ENCODE peak calls at places on chromosomes 12 and 14, in four cellular contexts. I, O, C and U are unnamed samples.

GRCh38 chr12:11718768-11719253 is 69.3 kb downstream of the ETV6 start:
- DNase-seq in I (no peak), O (no peak), C (no peak), U (peak)

GRCh38 chr12:57162541-57163125 is 15.2 kb upstream of the LRP1-AS start:
- DNase-seq in I (no peak), C (no peak), O (no peak), U (no peak)

GRCh38 chr12:96140110-96140509 is 54.1 kb upstream of the ELK3 start:
- DNase-seq in C (no peak), O (no peak), I (no peak), U (peak)

GRCh38 chr12:71760471-71760870 is 5.8 kb downstream of the RAB21 start:
- DNase-seq in O (no peak), I (no peak), C (no peak), U (no peak)

GRCh38 chr14:29037428-29037827 is 270.8 kb downstream of the FOXG1 start:
- DNase-seq in O (no peak), C (no peak), I (no peak), U (peak)

GRCh38 chr12:66836623-66837310 is 157.9 kb upstream of the GRIP1 start:
- DNase-seq in C (no peak), I (no peak), O (no peak), U (no peak)

GRCh38 chr12:29726321-29726692 is 57.4 kb downstream of the TMTC1 start:
- DNase-seq in O (no peak), I (no peak), C (no peak), U (peak)

GRCh38 chr12:57430117-57430930 is 519 bp downstream of the R3HDM2 start:
- DNase-seq in I (no peak), C (no peak), O (peak), U (peak)

GRCh38 chr14:77099425-77100167 is 1.5 kb downstream of the CIPC start:
- DNase-seq in O (no peak), C (no peak), I (no peak), U (peak)

GRCh38 chr14:54220697-54221431 is 175.9 kb upstream of the CDKN3 start:
- DNase-seq in C (no peak), O (no peak), I (no peak), U (no peak)

GRCh38 chr12:71164877-71165197 is 7.0 kb upstream of the TSPAN8 start:
- DNase-seq in I (no peak), O (no peak), C (no peak), U (no peak)

GRCh38 chr14:105087963-105088811 is 23.0 kb upstream of the GPR132 start:
- DNase-seq in I (no peak), C (no peak), O (peak), U (peak)

GRCh38 chr14:27528328-27528727 is 930.5 kb upstream of the NOVA1 start:
- DNase-seq in O (no peak), I (no peak), C (no peak), U (no peak)

GRCh38 chr12:128671528-128672042 is 152.2 kb downstream of the SLC15A4 start:
- DNase-seq in O (no peak), C (no peak), I (no peak), U (no peak)

GRCh38 chr14:67815573-67816235 is 686 bp downstream of the ZFYVE26 start:
- DNase-seq in O (no peak), I (no peak), C (no peak), U (peak)

GRCh38 chr12:113610698-113611097 is 139.0 kb upstream of the LHX5 start:
- DNase-seq in C (no peak), O (no peak), I (no peak), U (no peak)

GRCh38 chr12:16349132-16349463 is 1.7 kb downstream of the MGST1 start:
- DNase-seq in I (no peak), C (no peak), O (peak), U (peak)

GRCh38 chr12:118103231-118103600 is 595 bp downstream of the VSIG10 start:
- DNase-seq in O (no peak), C (no peak), I (no peak), U (peak)

GRCh38 chr12:63928305-63928704 is 83.8 kb downstream of the SRGAP1 start:
- DNase-seq in O (no peak), I (no peak), C (no peak), U (no peak)

GRCh38 chr14:69291891-69292586 is 32.1 kb downstream of the GALNT16 start:
- DNase-seq in C (no peak), O (no peak), I (no peak), U (no peak)

GRCh38 chr14:87049886-87050820 is 942.8 kb downstream of the GALC start:
- DNase-seq in I (peak), C (no peak), O (peak), U (peak)

GRCh38 chr12:91613223-91613779 is 430.7 kb upstream of the DCN start:
- DNase-seq in I (no peak), C (no peak), O (no peak), U (no peak)

GRCh38 chr14:102772781-102773570 is 4.3 kb upstream of the TRAF3 start:
- DNase-seq in C (no peak), I (peak), O (no peak), U (no peak)

GRCh38 chr12:96192926-96193573 is 1.1 kb upstream of the ELK3 start:
- DNase-seq in O (no peak), I (no peak), C (no peak), U (no peak)

GRCh38 chr12:117587646-117588287 is 226.3 kb upstream of the NOS1 start:
- DNase-seq in C (no peak), I (peak), O (peak), U (no peak)

GRCh38 chr12:104704224-104704623 is 247.5 kb downstream of the CHST11 start:
- DNase-seq in O (no peak), I (no peak), C (no peak), U (no peak)

GRCh38 chr12:104701301-104701700 is 244.6 kb downstream of the CHST11 start:
- DNase-seq in O (no peak), C (no peak), I (no peak), U (no peak)

GRCh38 chr12:104702565-104703139 is 245.9 kb downstream of the CHST11 start:
- DNase-seq in I (no peak), C (no peak), O (no peak), U (no peak)

GRCh38 chr12:104701756-104702155 is 245.0 kb downstream of the CHST11 start:
- DNase-seq in C (no peak), O (no peak), I (no peak), U (no peak)

DNA sequence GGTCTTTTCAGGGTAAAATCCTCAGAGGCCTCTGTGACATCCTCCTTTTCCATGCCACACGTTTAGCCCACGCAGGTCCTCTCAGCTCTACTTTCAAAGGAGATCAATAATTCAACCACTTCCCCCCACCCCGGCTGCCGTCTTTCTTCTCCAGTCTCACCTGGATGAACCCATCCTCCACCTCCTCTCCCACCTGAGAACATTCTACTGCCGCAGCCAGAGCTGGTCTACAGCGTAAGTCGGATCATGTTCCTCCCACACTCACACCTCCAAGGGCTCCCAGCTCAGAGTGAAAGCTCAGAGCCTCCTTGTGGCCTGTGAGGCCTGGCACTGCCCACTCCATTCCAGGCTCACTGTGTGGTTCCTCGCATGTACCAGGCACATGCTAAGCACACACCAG is 246.6 kb downstream of the CHST11 start:
- DNase-seq in I (no peak), C (no peak), O (no peak), U (no peak)
- TF ChIP-seq CHD1 in I (no peak), C (no peak), O (no peak), U (no peak)

GRCh38 chr12:50257226-50258166 is 25.8 kb downstream of the LIMA1 start:
- DNase-seq in O (no peak), I (no peak), C (no peak), U (peak)
- TF ChIP-seq CHD1 in O (no peak), I (no peak), C (no peak), U (no peak)

GRCh38 chr12:99935608-99936007 is 49.1 kb downstream of the ANKS1B start:
- DNase-seq in I (no peak), C (no peak), O (no peak), U (no peak)
- TF ChIP-seq CHD1 in I (no peak), C (no peak), O (no peak), U (no peak)

GRCh38 chr12:2297004-2297403 is 244.2 kb downstream of the CACNA1C start:
- DNase-seq in I (no peak), C (no peak), O (no peak), U (no peak)

GRCh38 chr12:2298556-2299195 is 245.9 kb downstream of the CACNA1C start:
- DNase-seq in C (no peak), O (no peak), I (no peak), U (no peak)

GRCh38 chr12:2294651-2295475 is 242.1 kb downstream of the CACNA1C start:
- DNase-seq in O (no peak), C (no peak), I (no peak), U (peak)

GRCh38 chr12:2297658-2298057 is 244.9 kb downstream of the CACNA1C start:
- DNase-seq in I (no peak), O (no peak), C (no peak), U (no peak)

DNA sequence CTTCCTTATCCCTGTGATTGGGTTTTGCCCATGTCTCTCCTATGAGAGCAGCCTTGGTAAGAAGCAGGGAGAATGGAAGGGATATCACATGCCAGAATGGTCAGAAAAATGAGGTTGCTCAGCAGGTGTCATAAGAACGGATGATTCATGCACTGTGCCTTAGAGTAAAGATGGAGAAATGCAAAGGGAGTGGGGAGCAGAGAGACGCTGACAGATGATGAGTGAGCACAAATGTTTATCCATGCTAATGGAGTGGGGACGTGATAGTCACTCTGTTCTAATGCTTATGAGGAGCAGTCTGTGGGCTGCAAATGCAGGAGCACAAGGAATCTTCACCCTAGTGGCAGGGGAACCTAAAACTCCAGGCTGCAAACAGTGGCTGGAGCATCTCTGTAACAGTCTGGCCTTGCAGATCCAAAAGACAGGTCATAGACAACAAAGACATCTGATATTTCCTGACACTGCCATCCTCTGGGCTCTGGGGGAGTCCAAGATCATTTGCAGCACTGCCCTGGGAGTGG is 243.2 kb downstream of the CACNA1C start:
- DNase-seq in O (no peak), C (no peak), I (no peak), U (peak)
- TF ChIP-seq CHD1 in O (no peak), C (no peak), I (no peak), U (no peak)

GRCh38 chr14:84397621-84398020 is 1132.3 kb upstream of the FLRT2 start:
- DNase-seq in C (no peak), I (no peak), O (no peak), U (no peak)
- TF ChIP-seq CHD1 in C (no peak), I (no peak), O (no peak), U (no peak)